ENCODE peak calls at places on chromosomes 12 and 14, in eight cellular contexts. O, M, Q, P, S, V, N and R are unnamed samples. For H3K27me3 and H3K36me3, the result is how much of the 10 kb centered on the place peaks cover.

GRCh38 chr14:61643546-61643945 is 51.8 kb upstream of the HIF1A start:
- DNase-seq in O (no peak), M (no peak), Q (no peak), P (no peak), S (no peak), V (no peak), N (no peak), R (no peak)

GRCh38 chr14:46717211-46717610 is 65.6 kb upstream of the RPL10L start:
- DNase-seq in O (no peak), M (no peak), Q (no peak), P (no peak), S (no peak), V (no peak), N (no peak), R (no peak)

GRCh38 chr12:89733579-89734201 is 25.1 kb upstream of the ATP2B1 start:
- DNase-seq in O (no peak), M (peak), Q (no peak), P (no peak), S (no peak), V (no peak), N (no peak), R (no peak)

GRCh38 chr12:2384029-2384386 is 331.2 kb downstream of the CACNA1C start:
- DNase-seq in O (no peak), M (no peak), Q (no peak), P (no peak), S (no peak), V (no peak), N (no peak), R (no peak)

GRCh38 chr12:54173066-54173726 is 15.6 kb downstream of the SMUG1 start:
- DNase-seq in O (peak), M (peak), Q (no peak), P (peak), S (no peak), V (no peak), N (peak), R (peak)

GRCh38 chr12:60308366-60309000 is 712.7 kb downstream of the SLC16A7 start:
- DNase-seq in O (no peak), M (no peak), Q (no peak), P (no peak), S (no peak), V (no peak), N (no peak), R (no peak)

GRCh38 chr12:105523164-105524057 is 192.9 kb downstream of the C12orf75 start:
- DNase-seq in O (peak), M (peak), Q (peak), P (peak), S (no peak), V (peak), N (peak), R (peak)

GRCh38 chr14:95425369-95426115 is 90.9 kb downstream of the SYNE3 start:
- DNase-seq in O (no peak), M (no peak), Q (no peak), P (no peak), S (no peak), V (no peak), N (no peak), R (no peak)

GRCh38 chr12:124923906-124924734 is 9.7 kb upstream of the UBC start:
- DNase-seq in O (no peak), M (no peak), Q (peak), P (no peak), S (no peak), V (no peak), N (peak), R (peak)

GRCh38 chr12:89665556-89665955 is 43.1 kb downstream of the ATP2B1 start:
- DNase-seq in O (no peak), M (no peak), Q (no peak), P (no peak), S (no peak), V (no peak), N (no peak), R (no peak)

GRCh38 chr14:53016491-53016890 is 65.6 kb upstream of the FERMT2 start:
- DNase-seq in O (no peak), M (no peak), Q (no peak), P (no peak), S (no peak), V (no peak), N (no peak), R (no peak)

GRCh38 chr14:35046751-35047536 is 872 bp downstream of the FAM177A1 start:
- DNase-seq in O (peak), M (peak), Q (peak), P (peak), S (peak), V (no peak), N (no peak), R (no peak)

GRCh38 chr12:109459247-109459646 is 17.9 kb downstream of the KCTD10 start:
- DNase-seq in O (no peak), M (no peak), Q (no peak), P (no peak), S (no peak), V (no peak), N (no peak), R (no peak)

GRCh38 chr12:66152732-66153131 is 17.1 kb downstream of the TMBIM4 start:
- DNase-seq in O (no peak), M (no peak), Q (no peak), P (peak), S (no peak), V (no peak), N (no peak), R (no peak)

GRCh38 chr12:75205556-75205955 is 4.1 kb downstream of the KCNC2 start:
- DNase-seq in O (no peak), M (no peak), Q (no peak), P (no peak), S (no peak), V (no peak), N (no peak), R (no peak)

GRCh38 chr14:23104591-23105347 is at the start of gene CIROP:
- DNase-seq in O (no peak), M (no peak), Q (no peak), P (no peak), S (no peak), V (no peak), N (no peak), R (no peak)

GRCh38 chr12:119748512-119748911 is 80.6 kb downstream of the PRKAB1 start:
- DNase-seq in O (no peak), M (no peak), Q (no peak), P (no peak), S (no peak), V (no peak), N (no peak), R (no peak)

GRCh38 chr12:29782285-29782820 is 1.4 kb downstream of the TMTC1 start:
- DNase-seq in O (no peak), M (peak), Q (no peak), P (peak), S (peak), V (no peak), N (peak), R (no peak)

GRCh38 chr12:15601210-15601800 is 187.9 kb downstream of the EPS8 start:
- DNase-seq in O (no peak), M (peak), Q (no peak), P (no peak), S (no peak), V (no peak), N (no peak), R (no peak)

GRCh38 chr14:101072070-101072469 is 168.5 kb upstream of the RTL1 start:
- DNase-seq in O (no peak), M (no peak), Q (peak), P (no peak), S (no peak), V (no peak), N (no peak), R (no peak)

GRCh38 chr12:41882144-41882805 is 262.4 kb downstream of the GXYLT1 start:
- DNase-seq in O (no peak), M (no peak), Q (no peak), P (no peak), S (no peak), V (no peak), N (no peak), R (no peak)

GRCh38 chr12:103373088-103373523 is 122.7 kb downstream of the C12orf42 start:
- DNase-seq in O (no peak), M (no peak), Q (no peak), P (no peak), S (no peak), V (no peak), N (no peak), R (no peak)

DNA sequence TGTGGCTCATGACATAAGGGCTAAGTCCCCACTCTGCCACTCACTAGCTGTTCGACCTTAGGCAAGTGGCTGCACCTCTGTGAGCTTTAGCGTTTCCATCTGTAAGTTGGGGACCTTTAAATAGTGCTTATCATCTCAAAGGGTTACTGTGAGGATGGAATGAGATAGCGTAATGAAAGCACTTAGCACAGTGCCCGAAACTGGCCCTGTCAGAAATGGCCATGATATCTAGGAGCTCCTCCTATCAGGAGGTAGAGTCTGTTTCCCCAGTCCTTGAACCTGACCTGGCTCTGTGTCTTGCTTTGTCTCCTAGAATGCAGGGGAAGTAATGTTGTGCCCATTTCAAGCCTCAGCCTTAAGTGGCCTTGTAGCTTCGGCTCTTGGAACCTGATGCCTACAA is 211.0 kb downstream of the RBM19 start:
- DNase-seq in O (no peak), M (no peak), Q (no peak), P (no peak), S (no peak), V (no peak), N (no peak), R (no peak)
- H3K27me3 ChIP-seq in O (under half), M (under half), Q (under half), P (under half), S (under half), V (under half), N (under half), R (under half)

DNA sequence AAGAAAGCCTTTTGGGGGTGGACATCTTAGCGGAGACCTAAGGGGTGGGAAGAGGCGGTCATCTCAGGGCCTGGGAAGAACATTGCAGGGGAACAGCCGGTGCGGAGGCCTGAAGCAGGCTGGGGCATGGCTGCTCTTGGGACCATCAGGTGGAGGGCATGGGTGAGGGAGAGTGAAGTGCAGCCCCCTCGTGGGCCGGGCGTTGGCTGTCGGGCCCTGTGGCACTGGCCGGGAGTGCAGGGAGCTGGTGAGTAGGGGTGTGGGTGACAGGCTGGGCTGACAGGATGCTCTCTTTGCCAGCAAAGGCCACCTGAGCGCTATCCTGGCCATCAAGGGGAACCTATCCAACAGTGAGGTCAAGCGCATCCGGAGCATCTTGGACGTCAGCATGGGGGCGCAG is 11.7 kb downstream of the TNFAIP2 start:
- DNase-seq in O (no peak), M (no peak), Q (no peak), P (no peak), S (no peak), V (no peak), N (no peak), R (no peak)
- H3K36me3 ChIP-seq in O (under half), M (under half), Q (half or more), P (under half), S (under half), V (under half), N (under half), R (under half)

GRCh38 chr14:99320621-99321235 is 48.7 kb upstream of the BCL11B start:
- DNase-seq in O (no peak), M (peak), Q (no peak), P (no peak), S (no peak), V (no peak), N (no peak), R (no peak)
- H3K27me3 ChIP-seq in O (under half), M (under half), Q (under half), P (under half), S (under half), V (under half), N (under half), R (under half)

GRCh38 chr14:51488569-51489220 is 163.0 kb upstream of the FRMD6 start:
- DNase-seq in O (no peak), M (no peak), Q (no peak), P (no peak), S (no peak), V (no peak), N (no peak), R (no peak)
- H3K36me3 ChIP-seq in O (under half), M (under half), Q (under half), P (under half), S (under half), V (under half), N (under half), R (under half)

GRCh38 chr12:61574339-61574738 is 685.9 kb upstream of the USP15 start:
- DNase-seq in O (no peak), M (no peak), Q (no peak), P (no peak), S (no peak), V (no peak), N (no peak), R (no peak)
- H3K27me3 ChIP-seq in O (under half), M (under half), Q (under half), P (under half), S (under half), V (under half), N (under half), R (under half)

DNA sequence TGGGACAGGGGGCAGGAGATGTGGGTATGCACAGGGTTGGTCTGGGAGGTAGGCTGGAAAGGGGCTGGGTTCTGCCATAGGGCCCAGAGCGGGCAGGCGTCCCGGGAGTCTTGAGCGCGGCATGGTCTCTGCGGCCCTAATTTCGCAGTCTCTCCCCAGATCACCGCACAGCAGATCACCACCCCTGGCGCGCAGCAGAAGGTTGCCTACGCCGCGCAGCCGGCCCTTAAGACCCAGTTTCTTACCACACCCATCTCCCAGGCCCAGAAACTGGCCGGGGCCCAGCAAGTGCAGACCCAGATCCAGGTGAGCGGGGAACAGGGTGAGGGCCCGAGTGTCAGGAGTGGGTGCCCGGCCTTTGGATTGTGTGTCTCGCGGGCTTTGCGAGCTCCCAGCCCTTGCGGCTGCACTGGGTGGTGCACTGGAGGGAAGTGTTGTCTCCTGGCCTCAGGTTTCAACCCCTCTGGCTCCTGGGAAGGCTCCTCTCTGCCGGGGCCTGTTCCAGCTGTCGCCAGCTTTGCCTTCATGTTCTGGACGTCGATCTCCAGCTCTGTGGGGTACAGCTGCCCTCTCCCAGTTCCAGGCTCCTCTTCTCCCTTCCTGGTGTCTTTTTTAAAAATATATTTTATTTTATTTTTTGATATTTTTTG is 74.7 kb downstream of the DDX51 start:
- DNase-seq in O (no peak), M (no peak), Q (no peak), P (no peak), S (no peak), V (no peak), N (no peak), R (no peak)
- H3K36me3 ChIP-seq in O (under half), M (under half), Q (half or more), P (under half), S (under half), V (half or more), N (under half), R (under half)